ENCODE peak calls at places on chromosomes 5 and 9, in five cellular contexts. H, N, X, V and G are unnamed samples.

GRCh38 chr5:181221792-181222629 is 1.1 kb upstream of the TRIM41 start:
- DNase-seq in H (peak), N (peak), X (peak), V (peak), G (peak)

GRCh38 chr5:37776826-37777225 is 63.0 kb downstream of the GDNF start:
- DNase-seq in H (no peak), N (no peak), X (no peak), V (no peak), G (no peak)

GRCh38 chr5:72673623-72674022 is 142.8 kb upstream of the TNPO1 start:
- DNase-seq in H (no peak), N (no peak), X (no peak), V (no peak), G (no peak)

GRCh38 chr9:5587024-5587423 is 41.9 kb upstream of the RIC1 start:
- DNase-seq in H (no peak), N (no peak), X (no peak), V (no peak), G (no peak)

GRCh38 chr5:162299793-162300192 is 232.2 kb downstream of the GABRG2 start:
- DNase-seq in H (no peak), N (no peak), X (no peak), V (no peak), G (no peak)

GRCh38 chr9:4798281-4798680 is 5.5 kb downstream of the RCL1 start:
- DNase-seq in H (no peak), N (no peak), X (no peak), V (no peak), G (no peak)

GRCh38 chr9:3008091-3008490 is 164.2 kb upstream of the PUM3 start:
- DNase-seq in H (no peak), N (no peak), X (no peak), V (no peak), G (no peak)

GRCh38 chr9:115367321-115367720 is 249.4 kb upstream of the TNC start:
- DNase-seq in H (no peak), N (no peak), X (no peak), V (no peak), G (no peak)

GRCh38 chr5:115583474-115583873 is 18.8 kb downstream of the TICAM2 start:
- DNase-seq in H (no peak), N (no peak), X (no peak), V (no peak), G (no peak)

GRCh38 chr5:95620030-95620869 is at the start of gene GPR150:
- DNase-seq in H (peak), N (peak), X (no peak), V (peak), G (no peak)

GRCh38 chr9:34993502-34994428 is 4.2 kb downstream of the DNAJB5 start:
- DNase-seq in H (no peak), N (peak), X (no peak), V (peak), G (peak)

GRCh38 chr5:11955386-11955785 is 51.1 kb upstream of the CTNND2 start:
- DNase-seq in H (no peak), N (no peak), X (no peak), V (no peak), G (no peak)

GRCh38 chr5:54707841-54708240 is 190.3 kb downstream of the SNX18 start:
- DNase-seq in H (no peak), N (no peak), X (no peak), V (no peak), G (no peak)

GRCh38 chr9:36407122-36407723 is 7.2 kb upstream of the RNF38 start:
- DNase-seq in H (peak), N (peak), X (peak), V (peak), G (peak)

GRCh38 chr5:94969174-94969573 is 315.7 kb downstream of the MCTP1 start:
- DNase-seq in H (no peak), N (no peak), X (peak), V (no peak), G (no peak)

GRCh38 chr5:68711311-68712200 is 382.3 kb upstream of the SLC30A5 start:
- DNase-seq in H (no peak), N (no peak), X (no peak), V (no peak), G (no peak)

GRCh38 chr5:78667461-78668103 is 19.0 kb upstream of the LHFPL2 start:
- DNase-seq in H (no peak), N (no peak), X (no peak), V (no peak), G (no peak)

GRCh38 chr5:179198865-179199645 is 138.9 kb downstream of the ZNF354C start:
- DNase-seq in H (no peak), N (no peak), X (no peak), V (peak), G (no peak)

GRCh38 chr5:138502121-138502520 is 36.8 kb downstream of the EGR1 start:
- DNase-seq in H (no peak), N (no peak), X (no peak), V (no peak), G (no peak)

GRCh38 chr9:90142580-90142979 is 500.0 kb downstream of the DIRAS2 start:
- DNase-seq in H (peak), N (peak), X (peak), V (peak), G (no peak)

GRCh38 chr5:37812365-37812764 is 27.5 kb downstream of the GDNF start:
- DNase-seq in H (no peak), N (no peak), X (no peak), V (no peak), G (no peak)

GRCh38 chr9:134372621-134373267 is 46.5 kb downstream of the RXRA start:
- DNase-seq in H (no peak), N (no peak), X (no peak), V (peak), G (no peak)

GRCh38 chr5:18114161-18114802 is 480.0 kb downstream of the TAF11L14 start:
- DNase-seq in H (no peak), N (no peak), X (no peak), V (no peak), G (no peak)

GRCh38 chr9:76490249-76490990 is 31.4 kb downstream of the GCNT1 start:
- DNase-seq in H (no peak), N (no peak), X (no peak), V (no peak), G (no peak)

GRCh38 chr9:15423328-15423985 is 781 bp downstream of the SNAPC3 start:
- DNase-seq in H (no peak), N (peak), X (no peak), V (no peak), G (no peak)

GRCh38 chr5:115774684-115775083 is 41.8 kb downstream of the CDO1 start:
- DNase-seq in H (no peak), N (no peak), X (no peak), V (peak), G (no peak)

GRCh38 chr9:71504636-71505035 is 263.7 kb downstream of the CEMIP2 start:
- DNase-seq in H (no peak), N (no peak), X (no peak), V (no peak), G (no peak)

GRCh38 chr9:35726876-35727438 is 5.0 kb downstream of the TLN1 start:
- DNase-seq in H (no peak), N (no peak), X (no peak), V (peak), G (no peak)

GRCh38 chr5:9240431-9240830 is 305.4 kb downstream of the SEMA5A start:
- DNase-seq in H (no peak), N (no peak), X (no peak), V (no peak), G (no peak)

GRCh38 chr9:14317667-14318255 is 3.8 kb upstream of the NFIB start:
- DNase-seq in H (no peak), N (no peak), X (no peak), V (no peak), G (no peak)

GRCh38 chr5:51882647-51883046 is 499.4 kb downstream of the ISL1 start:
- DNase-seq in H (no peak), N (no peak), X (no peak), V (no peak), G (no peak)

GRCh38 chr5:157924931-157925729 is 66.2 kb upstream of the CLINT1 start:
- DNase-seq in H (no peak), N (no peak), X (no peak), V (no peak), G (no peak)

GRCh38 chr5:57303985-57304384 is 130.1 kb downstream of the GPBP1 start:
- DNase-seq in H (no peak), N (no peak), X (no peak), V (no peak), G (no peak)

GRCh38 chr5:132877938-132878337 is 4.5 kb downstream of the LEAP2 start:
- DNase-seq in H (no peak), N (no peak), X (no peak), V (peak), G (no peak)

GRCh38 chr5:4050203-4050602 is 454.6 kb downstream of the IRX1 start:
- DNase-seq in H (no peak), N (no peak), X (no peak), V (no peak), G (no peak)

GRCh38 chr5:121725450-121725849 is 126.2 kb upstream of the FTMT start:
- DNase-seq in H (no peak), N (no peak), X (no peak), V (no peak), G (no peak)

GRCh38 chr9:87383341-87384150 is 114.1 kb upstream of the DAPK1 start:
- DNase-seq in H (no peak), N (no peak), X (no peak), V (no peak), G (no peak)

GRCh38 chr9:87387351-87388055 is 110.2 kb upstream of the DAPK1 start:
- DNase-seq in H (no peak), N (no peak), X (no peak), V (no peak), G (no peak)

GRCh38 chr9:87389936-87390335 is 107.7 kb upstream of the DAPK1 start:
- DNase-seq in H (no peak), N (no peak), X (no peak), V (no peak), G (no peak)

GRCh38 chr9:87382902-87383301 is 114.8 kb upstream of the DAPK1 start:
- DNase-seq in H (no peak), N (no peak), X (no peak), V (no peak), G (no peak)

GRCh38 chr9:87386490-87386889 is 111.2 kb upstream of the DAPK1 start:
- DNase-seq in H (peak), N (no peak), X (no peak), V (no peak), G (no peak)
- H3K27ac ChIP-seq in H (peak), N (no peak), X (no peak), V (no peak), G (no peak)

GRCh38 chr5:77029376-77029885 is 773 bp upstream of the AGGF1 start:
- DNase-seq in H (no peak), N (no peak), X (no peak), V (no peak), G (no peak)
- H3K27ac ChIP-seq in H (peak), N (peak), X (peak), V (peak), G (no peak)

GRCh38 chr9:136659861-136660784 is 2.6 kb upstream of the EGFL7 start:
- DNase-seq in H (no peak), N (no peak), X (no peak), V (peak), G (no peak)
- H3K27ac ChIP-seq in H (no peak), N (no peak), X (no peak), V (peak), G (no peak)

GRCh38 chr5:59254055-59254687 is 639.4 kb downstream of the PDE4D start:
- DNase-seq in H (no peak), N (no peak), X (no peak), V (no peak), G (no peak)
- H3K27ac ChIP-seq in H (no peak), N (no peak), X (no peak), V (no peak), G (no peak)

DNA sequence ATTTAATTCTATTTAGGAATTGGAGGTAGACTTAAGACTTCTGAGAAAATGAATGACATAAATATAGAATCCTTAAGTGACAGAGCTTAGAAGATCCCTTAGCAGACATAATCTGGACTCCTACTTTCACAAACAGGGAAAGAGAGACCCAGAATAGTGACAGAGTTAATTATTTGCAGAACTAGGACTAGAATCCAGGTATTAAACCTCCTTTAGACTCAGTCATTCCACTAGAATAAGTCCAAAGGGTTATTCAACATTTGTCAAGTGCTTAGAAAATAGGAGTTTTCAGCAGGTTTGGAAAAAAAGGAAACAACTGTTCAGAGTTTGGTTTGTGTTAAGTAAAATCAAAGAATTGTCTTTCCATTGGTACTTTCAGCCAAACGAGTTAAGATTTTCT is 13.3 kb downstream of the GPR21 start:
- DNase-seq in H (no peak), N (no peak), X (no peak), V (no peak), G (no peak)
- H3K27ac ChIP-seq in H (no peak), N (peak), X (no peak), V (no peak), G (no peak)

GRCh38 chr5:98573834-98574233 is 199.6 kb upstream of the RGMB start:
- DNase-seq in H (no peak), N (no peak), X (no peak), V (no peak), G (no peak)
- H3K27ac ChIP-seq in H (no peak), N (no peak), X (no peak), V (no peak), G (no peak)

GRCh38 chr5:131609774-131610173 is 25.3 kb downstream of the RAPGEF6 start:
- DNase-seq in H (no peak), N (no peak), X (no peak), V (no peak), G (no peak)
- H3K27ac ChIP-seq in H (no peak), N (no peak), X (no peak), V (no peak), G (no peak)